ENCODE peak calls at places on chromosomes 11 and 22, in four cellular contexts. P, I, M and H are unnamed samples.

GRCh38 chr11:78061088-78061920 is 2.4 kb upstream of the THRSP start:
- DNase-seq in P (no peak), I (no peak), M (peak), H (no peak)

GRCh38 chr22:22884888-22885840 is 2.5 kb upstream of the IGLL5 start:
- DNase-seq in P (no peak), I (no peak), M (no peak), H (no peak)

GRCh38 chr11:7020183-7020917 is at the start of the genes NLRP14 and ZNF214:
- DNase-seq in P (peak), I (peak), M (peak), H (peak)

GRCh38 chr22:48244388-48245118 is 1482.1 kb downstream of the TBC1D22A start:
- DNase-seq in P (no peak), I (no peak), M (peak), H (no peak)

GRCh38 chr11:117832511-117832910 is 8.0 kb upstream of the FXYD2 start:
- DNase-seq in P (no peak), I (no peak), M (peak), H (no peak)

GRCh38 chr11:132311703-132312102 is 941.3 kb downstream of the NTM start:
- DNase-seq in P (no peak), I (no peak), M (no peak), H (no peak)

GRCh38 chr11:3093281-3094191 is 36.3 kb upstream of the CARS1 start:
- DNase-seq in P (no peak), I (no peak), M (peak), H (no peak)

GRCh38 chr11:96204721-96205459 is 138.1 kb downstream of the MAML2 start:
- DNase-seq in P (no peak), I (peak), M (no peak), H (no peak)

GRCh38 chr11:68338041-68338800 is 25.8 kb downstream of the LRP5 start:
- DNase-seq in P (no peak), I (no peak), M (no peak), H (no peak)

GRCh38 chr22:50287731-50288130 is 17.6 kb upstream of the MAPK11 start:
- DNase-seq in P (no peak), I (no peak), M (no peak), H (no peak)

GRCh38 chr11:109644158-109644557 is 222.2 kb downstream of the C11orf87 start:
- DNase-seq in P (no peak), I (peak), M (no peak), H (no peak)

GRCh38 chr11:16968196-16968595 is 46.0 kb downstream of the PLEKHA7 start:
- DNase-seq in P (no peak), I (no peak), M (no peak), H (no peak)

GRCh38 chr11:129815596-129816461 is at the start of gene TMEM45B:
- DNase-seq in P (no peak), I (peak), M (peak), H (no peak)

GRCh38 chr11:35237860-35238715 is 99.1 kb downstream of the CD44 start:
- DNase-seq in P (no peak), I (peak), M (peak), H (peak)